ENCODE peak calls at places on chromosomes 2 and 18, in five cellular contexts. V, J, C, G and A are unnamed samples. For H3K27me3, the result is how much of the 10 kb centered on the place peaks cover.

GRCh38 chr2:67895171-67895941 is 167.4 kb downstream of the C1D start:
- DNase-seq in V (peak), J (peak), C (no peak), G (no peak), A (no peak)

GRCh38 chr18:59837586-59837985 is 62.2 kb upstream of the PMAIP1 start:
- DNase-seq in V (peak), J (no peak), C (no peak), G (peak), A (no peak)

GRCh38 chr2:74461187-74462053 is 3.2 kb downstream of the WBP1 start:
- DNase-seq in V (peak), J (no peak), C (no peak), G (no peak), A (no peak)

GRCh38 chr2:26344581-26345283 is 1.2 kb upstream of the SELENOI start:
- DNase-seq in V (peak), J (no peak), C (peak), G (peak), A (no peak)

GRCh38 chr2:107801498-107801897 is 25.2 kb upstream of the RGPD4 start:
- DNase-seq in V (no peak), J (no peak), C (no peak), G (no peak), A (no peak)

GRCh38 chr18:75139226-75139911 is 69.6 kb downstream of the PTGR3 start:
- DNase-seq in V (peak), J (no peak), C (no peak), G (no peak), A (peak)

GRCh38 chr18:6370410-6370809 is 44.3 kb downstream of the L3MBTL4 start:
- DNase-seq in V (no peak), J (no peak), C (peak), G (no peak), A (no peak)

GRCh38 chr2:75920721-75921551 is 210.2 kb upstream of the GCFC2 start:
- DNase-seq in V (no peak), J (no peak), C (no peak), G (no peak), A (no peak)

GRCh38 chr2:44291281-44292248 is 16.3 kb downstream of the SLC3A1 start:
- DNase-seq in V (peak), J (peak), C (peak), G (peak), A (no peak)

GRCh38 chr2:119119076-119119710 is 39.4 kb downstream of the C1QL2 start:
- DNase-seq in V (no peak), J (no peak), C (no peak), G (no peak), A (no peak)

GRCh38 chr2:53317863-53318262 is 449.7 kb upstream of the CHAC2 start:
- DNase-seq in V (no peak), J (no peak), C (no peak), G (no peak), A (no peak)

GRCh38 chr2:54459037-54459441 is 2.9 kb downstream of the SPTBN1 start:
- DNase-seq in V (no peak), J (no peak), C (no peak), G (peak), A (no peak)

GRCh38 chr2:237251959-237252358 is 162.0 kb downstream of the COL6A3 start:
- DNase-seq in V (no peak), J (no peak), C (no peak), G (no peak), A (no peak)

GRCh38 chr2:101770672-101771071 is 73.2 kb downstream of the MAP4K4 start:
- DNase-seq in V (peak), J (no peak), C (no peak), G (peak), A (peak)

GRCh38 chr18:62282188-62282629 is 42.9 kb upstream of the TNFRSF11A start:
- DNase-seq in V (no peak), J (no peak), C (no peak), G (peak), A (no peak)

GRCh38 chr18:57846258-57846657 is 43.1 kb upstream of the ATP8B1 start:
- DNase-seq in V (no peak), J (no peak), C (no peak), G (peak), A (no peak)

GRCh38 chr18:31630549-31630948 is 38.9 kb downstream of the TTR start:
- DNase-seq in V (no peak), J (no peak), C (no peak), G (no peak), A (no peak)

GRCh38 chr2:85935746-85936208 is 47.0 kb upstream of the ST3GAL5 start:
- DNase-seq in V (peak), J (no peak), C (no peak), G (no peak), A (no peak)

GRCh38 chr2:25276569-25277465 is 64.9 kb downstream of the DNMT3A start:
- DNase-seq in V (no peak), J (peak), C (peak), G (no peak), A (no peak)

GRCh38 chr2:204268458-204268857 is 276.8 kb upstream of the PARD3B start:
- DNase-seq in V (no peak), J (no peak), C (no peak), G (no peak), A (no peak)

GRCh38 chr2:181891258-181891965 is at the start of gene ITPRID2:
- DNase-seq in V (peak), J (peak), C (peak), G (peak), A (peak)

GRCh38 chr2:165164201-165164600 is 39.6 kb downstream of the SCN3A start:
- DNase-seq in V (no peak), J (no peak), C (no peak), G (no peak), A (no peak)

GRCh38 chr2:152861349-152861942 is 143.0 kb downstream of the ARL6IP6 start:
- DNase-seq in V (peak), J (no peak), C (peak), G (peak), A (no peak)

GRCh38 chr18:78319264-78319663 is 660.4 kb upstream of the SALL3 start:
- DNase-seq in V (no peak), J (no peak), C (no peak), G (no peak), A (no peak)
- H3K27me3 ChIP-seq in V (under half), J (under half), C (under half), G (under half), A (under half)

DNA sequence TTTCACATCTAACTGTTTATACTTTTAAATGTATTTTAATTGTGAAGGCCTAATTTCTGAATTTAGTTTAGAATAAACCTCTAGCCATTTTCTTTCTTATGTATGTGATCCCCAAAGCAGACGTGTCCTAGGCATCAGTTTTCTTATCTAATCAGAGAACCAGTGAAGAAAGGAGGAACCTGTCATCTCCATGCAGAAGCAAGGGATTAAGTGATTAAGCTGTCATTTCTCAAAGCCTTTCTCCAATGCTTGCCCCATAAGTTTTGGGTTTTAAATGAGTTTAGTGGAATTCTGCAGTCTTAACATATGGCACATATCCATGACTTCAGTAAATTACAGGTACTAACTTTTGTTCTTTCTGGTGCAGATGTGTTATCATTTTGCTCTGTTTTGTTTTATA is 190.4 kb downstream of the PLCL1 start:
- DNase-seq in V (no peak), J (no peak), C (no peak), G (no peak), A (no peak)
- H3K27ac ChIP-seq in V (no peak), J (no peak), C (no peak), G (no peak), A (no peak)

GRCh38 chr18:37537868-37538525 is 27.6 kb downstream of the CELF4 start:
- DNase-seq in V (peak), J (peak), C (peak), G (peak), A (no peak)
- H3K27me3 ChIP-seq in V (under half), J (half or more), C (under half), G (under half), A (under half)

GRCh38 chr2:142892715-142893114 is 15.3 kb downstream of the KYNU start:
- DNase-seq in V (no peak), J (no peak), C (peak), G (no peak), A (no peak)
- H3K27ac ChIP-seq in V (no peak), J (no peak), C (no peak), G (no peak), A (no peak)

GRCh38 chr2:73176881-73177644 is 25.3 kb upstream of the NOTO start:
- DNase-seq in V (peak), J (peak), C (peak), G (peak), A (peak)

GRCh38 chr2:73174941-73175662 is 27.3 kb upstream of the NOTO start:
- DNase-seq in V (no peak), J (no peak), C (no peak), G (no peak), A (no peak)

GRCh38 chr2:73176205-73176880 is 26.0 kb upstream of the NOTO start:
- DNase-seq in V (peak), J (peak), C (peak), G (no peak), A (no peak)

GRCh38 chr2:73175663-73176204 is 26.6 kb upstream of the NOTO start:
- DNase-seq in V (peak), J (peak), C (peak), G (peak), A (peak)

DNA sequence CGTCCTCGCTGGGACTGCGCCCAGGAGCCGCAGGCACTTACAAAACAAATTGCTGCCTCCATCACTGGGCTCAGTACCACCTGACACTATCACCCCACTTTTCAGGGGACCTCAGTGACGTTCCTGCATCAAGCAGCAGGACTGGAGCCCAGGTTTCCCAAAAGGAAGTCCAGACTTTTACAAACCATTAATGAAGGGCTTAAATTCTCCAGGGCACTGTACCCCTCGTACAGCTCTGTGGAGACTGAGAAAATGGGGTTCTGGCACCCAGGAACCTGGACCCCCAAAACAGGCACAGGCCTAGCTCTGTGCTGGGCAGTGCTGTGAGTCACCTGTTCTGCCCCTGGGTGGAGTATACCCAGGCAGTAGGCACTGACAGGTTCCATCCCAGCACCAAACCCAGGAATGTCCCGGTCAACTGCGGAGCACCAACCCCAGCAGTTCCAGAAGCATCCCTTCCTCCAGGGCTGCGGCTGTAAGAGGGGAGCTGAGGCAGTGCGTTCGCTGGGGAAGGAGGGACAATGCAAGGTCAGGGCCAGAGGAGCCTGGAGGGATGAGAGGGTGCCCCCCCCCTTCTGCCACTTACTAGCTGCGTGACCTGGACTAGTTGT is 24.6 kb upstream of the NOTO start:
- DNase-seq in V (no peak), J (peak), C (no peak), G (no peak), A (no peak)
- H3K27me3 ChIP-seq in V (under half), J (under half), C (under half), G (under half), A (under half)

GRCh38 chr2:240284503-240285259 is 144.2 kb upstream of the OTOS start:
- DNase-seq in V (no peak), J (peak), C (no peak), G (no peak), A (peak)

GRCh38 chr2:240287496-240288086 is 147.1 kb upstream of the OTOS start:
- DNase-seq in V (no peak), J (peak), C (no peak), G (no peak), A (peak)

GRCh38 chr2:240287011-240287410 is 146.6 kb upstream of the OTOS start:
- DNase-seq in V (no peak), J (peak), C (no peak), G (no peak), A (peak)

GRCh38 chr2:240286596-240286995 is 146.1 kb upstream of the OTOS start:
- DNase-seq in V (no peak), J (peak), C (no peak), G (no peak), A (peak)

GRCh38 chr2:240285725-240286124 is 145.3 kb upstream of the OTOS start:
- DNase-seq in V (no peak), J (no peak), C (no peak), G (no peak), A (no peak)
- H3K27ac ChIP-seq in V (no peak), J (no peak), C (no peak), G (no peak), A (no peak)

GRCh38 chr18:11579916-11580315 is 29.5 kb upstream of the SLC35G4 start:
- DNase-seq in V (no peak), J (no peak), C (no peak), G (no peak), A (no peak)
- H3K27me3 ChIP-seq in V (under half), J (under half), C (under half), G (under half), A (under half)

GRCh38 chr2:37367310-37367709 is 22.9 kb downstream of the QPCT start:
- DNase-seq in V (no peak), J (no peak), C (no peak), G (no peak), A (no peak)

GRCh38 chr2:37365669-37366068 is 21.2 kb downstream of the QPCT start:
- DNase-seq in V (no peak), J (no peak), C (no peak), G (no peak), A (peak)

GRCh38 chr2:37370666-37371065 is 26.2 kb downstream of the QPCT start:
- DNase-seq in V (no peak), J (no peak), C (no peak), G (no peak), A (peak)

GRCh38 chr2:37366773-37367172 is 22.3 kb downstream of the QPCT start:
- DNase-seq in V (no peak), J (no peak), C (no peak), G (no peak), A (no peak)

GRCh38 chr2:37367984-37368383 is 23.6 kb downstream of the QPCT start:
- DNase-seq in V (no peak), J (no peak), C (no peak), G (no peak), A (peak)
- H3K27ac ChIP-seq in V (no peak), J (no peak), C (no peak), G (no peak), A (no peak)

GRCh38 chr2:230999477-230999876 is 3.6 kb downstream of the SPATA3 start:
- DNase-seq in V (no peak), J (no peak), C (no peak), G (no peak), A (no peak)
- H3K27me3 ChIP-seq in V (under half), J (half or more), C (under half), G (under half), A (half or more)

GRCh38 chr2:230955163-230955779 is 30.2 kb upstream of the GPR55 start:
- DNase-seq in V (no peak), J (no peak), C (no peak), G (no peak), A (no peak)
- H3K27ac ChIP-seq in V (no peak), J (no peak), C (no peak), G (no peak), A (no peak)